ENCODE peak calls at places on chromosomes 6 and 20, in ten cellular contexts. K is HEK293T; F is dorsolateral prefrontal cortex; G is T-helper 2 cell; P is upper lobe of right lung; E is NCI-H146; R is caudate nucleus; J is pancreas; B is stimulated activated CD8-positive, alpha-beta memory T cell treated with anti-CD3 and anti-CD28 coated beads, Interleukin-12 subunit alpha, Interleukin-12 subunit beta, amount 100 ng/mL, for 1 hour; V is NCI-H774. A is an unnamed sample.

GRCh38 chr20:38836991-38837390 is 31.5 kb downstream of the PPP1R16B start:
- DNase-seq in V (no peak), J (no peak), B (no peak), R (no peak), K (no peak), P (no peak), E (no peak), G (no peak), F (no peak), A (no peak)

GRCh38 chr6:121157913-121158312 is 176.4 kb downstream of the TBC1D32 start:
- DNase-seq in K (no peak), G (no peak), P (no peak), E (no peak), J (no peak), V (no peak), B (no peak), R (no peak), F (no peak), A (no peak)

GRCh38 chr6:80263603-80264002 is 157.1 kb downstream of the BCKDHB start:
- DNase-seq in P (no peak), G (no peak), R (no peak), V (no peak), E (no peak), K (no peak), J (no peak), B (no peak), F (no peak), A (no peak)

GRCh38 chr6:138382498-138383265 is 5.0 kb downstream of the SMIM28 start:
- DNase-seq in R (no peak), P (no peak), V (no peak), K (no peak), F (no peak), E (peak), G (no peak), B (no peak), J (no peak), A (no peak)

GRCh38 chr20:45963059-45964011 is 8.7 kb downstream of the ZNF335 start:
- DNase-seq in G (no peak), K (no peak), V (peak), P (peak), E (peak), R (no peak), F (peak), B (no peak), J (no peak), A (no peak)

GRCh38 chr6:7776509-7776908 is 50.6 kb downstream of the BMP6 start:
- DNase-seq in B (no peak), P (no peak), G (no peak), J (no peak), R (no peak), V (no peak), E (no peak), K (no peak), F (no peak), A (no peak)

GRCh38 chr20:50855498-50856474 is 60.9 kb downstream of the BCAS4 start:
- DNase-seq in E (no peak), K (no peak), P (no peak), F (no peak), R (no peak), V (no peak), J (peak), G (no peak), B (no peak), A (no peak)

GRCh38 chr6:138555294-138555988 is 56.1 kb upstream of the NHSL1 start:
- DNase-seq in P (no peak), G (no peak), B (no peak), J (no peak), F (no peak), V (no peak), E (no peak), K (no peak), R (no peak), A (no peak)

GRCh38 chr20:62642666-62643520 is 590 bp downstream of the SLCO4A1 start:
- DNase-seq in F (no peak), K (peak), B (peak), E (peak), G (peak), V (no peak), P (no peak), J (no peak), R (no peak), A (no peak)

GRCh38 chr20:23528867-23529431 is 38.0 kb downstream of the CST8 start:
- DNase-seq in J (no peak), R (no peak), E (no peak), F (no peak), K (no peak), B (no peak), G (no peak), P (no peak), V (no peak), A (no peak)